ENCODE peak calls at places on chromosomes 11 and 22, in eight cellular contexts. One of them, this sample, is unnamed.

GRCh38 chr11:55474321-55474720 is 79.9 kb upstream of the OR4C15 start:
- DNase-seq in uterus: no peak
- DNase-seq in neural progenitor cell: no peak
- DNase-seq in HAP-1: no peak
- DNase-seq in vagina: no peak
- DNase-seq in mucosa of descending colon: no peak
- DNase-seq in PC-3: peak; percentile 90
- DNase-seq in right atrium auricular region: no peak
- DNase-seq in this sample: no peak

GRCh38 chr11:123797065-123797940 is 8.8 kb downstream of the OR6M1 start:
- DNase-seq in uterus: no peak
- DNase-seq in neural progenitor cell: no peak
- DNase-seq in HAP-1: no peak
- DNase-seq in vagina: no peak
- DNase-seq in mucosa of descending colon: no peak
- DNase-seq in PC-3: no peak
- DNase-seq in right atrium auricular region: no peak
- DNase-seq in this sample: peak; percentile 65

GRCh38 chr11:72441647-72442267 is 7.4 kb upstream of the CLPB start:
- DNase-seq in uterus: no peak
- DNase-seq in neural progenitor cell: no peak
- DNase-seq in HAP-1: no peak
- DNase-seq in vagina: no peak
- DNase-seq in mucosa of descending colon: no peak
- DNase-seq in PC-3: no peak
- DNase-seq in right atrium auricular region: no peak
- DNase-seq in this sample: no peak

GRCh38 chr22:20176421-20177060 is 25.7 kb upstream of the CCDC188 start:
- DNase-seq in uterus: no peak
- DNase-seq in neural progenitor cell: no peak
- DNase-seq in HAP-1: no peak
- DNase-seq in vagina: no peak
- DNase-seq in mucosa of descending colon: no peak
- DNase-seq in PC-3: no peak
- DNase-seq in right atrium auricular region: no peak
- DNase-seq in this sample: no peak

GRCh38 chr11:88849368-88849767 is 216.4 kb downstream of the GRM5 start:
- DNase-seq in uterus: no peak
- DNase-seq in neural progenitor cell: no peak
- DNase-seq in HAP-1: no peak
- DNase-seq in vagina: no peak
- DNase-seq in mucosa of descending colon: no peak
- DNase-seq in PC-3: peak; percentile 97
- DNase-seq in right atrium auricular region: no peak
- DNase-seq in this sample: no peak

GRCh38 chr22:30876221-30876751 is 92.3 kb downstream of the MORC2 start:
- DNase-seq in uterus: no peak
- DNase-seq in neural progenitor cell: no peak
- DNase-seq in HAP-1: no peak
- DNase-seq in vagina: no peak
- DNase-seq in mucosa of descending colon: peak; percentile 27
- DNase-seq in PC-3: no peak
- DNase-seq in right atrium auricular region: no peak
- DNase-seq in this sample: no peak

GRCh38 chr11:3169235-3169951 is 4.3 kb upstream of the OSBPL5 start:
- DNase-seq in uterus: no peak
- DNase-seq in neural progenitor cell: peak; percentile 52
- DNase-seq in HAP-1: no peak
- DNase-seq in vagina: no peak
- DNase-seq in mucosa of descending colon: no peak
- DNase-seq in PC-3: peak; percentile 52
- DNase-seq in right atrium auricular region: no peak
- DNase-seq in this sample: peak; percentile 39

GRCh38 chr11:73159297-73159696 is 17.2 kb upstream of the FCHSD2 start:
- DNase-seq in uterus: no peak
- DNase-seq in neural progenitor cell: no peak
- DNase-seq in HAP-1: no peak
- DNase-seq in vagina: no peak
- DNase-seq in mucosa of descending colon: no peak
- DNase-seq in PC-3: no peak
- DNase-seq in right atrium auricular region: no peak
- DNase-seq in this sample: no peak

GRCh38 chr22:19996694-19997384 is 19.8 kb downstream of the ARVCF start:
- DNase-seq in uterus: no peak
- DNase-seq in neural progenitor cell: no peak
- DNase-seq in HAP-1: no peak
- DNase-seq in vagina: no peak
- DNase-seq in mucosa of descending colon: peak; percentile 33
- DNase-seq in PC-3: no peak
- DNase-seq in right atrium auricular region: no peak
- DNase-seq in this sample: no peak

GRCh38 chr11:34242037-34242625 is 115.7 kb downstream of the ABTB2 start:
- DNase-seq in uterus: no peak
- DNase-seq in neural progenitor cell: no peak
- DNase-seq in HAP-1: no peak
- DNase-seq in vagina: no peak
- DNase-seq in mucosa of descending colon: no peak
- DNase-seq in PC-3: no peak
- DNase-seq in right atrium auricular region: no peak
- DNase-seq in this sample: no peak

GRCh38 chr11:70135142-70136132 is 57.3 kb downstream of the ANO1 start:
- DNase-seq in uterus: peak; percentile 58
- DNase-seq in neural progenitor cell: peak; percentile 51
- DNase-seq in HAP-1: no peak
- DNase-seq in vagina: no peak
- DNase-seq in mucosa of descending colon: no peak
- DNase-seq in PC-3: no peak
- DNase-seq in right atrium auricular region: no peak
- DNase-seq in this sample: no peak

GRCh38 chr11:67266424-67267187 is at the start of gene GRK2:
- DNase-seq in uterus: peak; percentile 42
- DNase-seq in neural progenitor cell: peak; percentile 37
- DNase-seq in HAP-1: no peak
- DNase-seq in vagina: no peak
- DNase-seq in mucosa of descending colon: peak; percentile 73
- DNase-seq in PC-3: peak; percentile 58
- DNase-seq in right atrium auricular region: no peak
- DNase-seq in this sample: peak; percentile 73

GRCh38 chr22:31532060-31532459 is 35.7 kb downstream of the SFI1 start:
- DNase-seq in uterus: no peak
- DNase-seq in neural progenitor cell: no peak
- DNase-seq in HAP-1: no peak
- DNase-seq in vagina: no peak
- DNase-seq in mucosa of descending colon: no peak
- DNase-seq in PC-3: no peak
- DNase-seq in right atrium auricular region: no peak
- DNase-seq in this sample: no peak

GRCh38 chr22:16917144-16918003 is 90.6 kb downstream of the GAB4 start:
- DNase-seq in uterus: peak; percentile 22
- DNase-seq in neural progenitor cell: peak; percentile 87
- DNase-seq in HAP-1: peak; percentile 63
- DNase-seq in vagina: no peak
- DNase-seq in mucosa of descending colon: no peak
- DNase-seq in PC-3: peak; percentile 56
- DNase-seq in right atrium auricular region: peak; percentile 66
- DNase-seq in this sample: peak; percentile 53

GRCh38 chr11:58575377-58576020 is at the start of gene LPXN:
- DNase-seq in uterus: no peak
- DNase-seq in neural progenitor cell: no peak
- DNase-seq in HAP-1: no peak
- DNase-seq in vagina: no peak
- DNase-seq in mucosa of descending colon: no peak
- DNase-seq in PC-3: peak; percentile 90
- DNase-seq in right atrium auricular region: no peak
- DNase-seq in this sample: no peak
- H3K4me3 ChIP-seq in uterus: no peak within 1 kb of the TSS
- H3K4me3 ChIP-seq in neural progenitor cell: peak within 1 kb of the TSS; percentile 98
- H3K4me3 ChIP-seq in HAP-1: no peak within 1 kb of the TSS
- H3K4me3 ChIP-seq in vagina: peak within 1 kb of the TSS; percentile 97
- H3K4me3 ChIP-seq in mucosa of descending colon: no peak within 1 kb of the TSS
- H3K4me3 ChIP-seq in PC-3: peak within 1 kb of the TSS; percentile 80
- H3K4me3 ChIP-seq in right atrium auricular region: no peak within 1 kb of the TSS
- H3K4me3 ChIP-seq in this sample: no peak within 1 kb of the TSS

GRCh38 chr11:132681971-132682370 is 850.3 kb downstream of the OPCML start:
- DNase-seq in uterus: no peak
- DNase-seq in neural progenitor cell: no peak
- DNase-seq in HAP-1: no peak
- DNase-seq in vagina: no peak
- DNase-seq in mucosa of descending colon: no peak
- DNase-seq in PC-3: no peak
- DNase-seq in right atrium auricular region: no peak
- DNase-seq in this sample: no peak
- H3K4me1 ChIP-seq in uterus: no peaks in the 10 kb centered on the region
- H3K4me1 ChIP-seq in neural progenitor cell: peaks cover 5% of the 10 kb centered on the region
- H3K4me1 ChIP-seq in HAP-1: no peaks in the 10 kb centered on the region
- H3K4me1 ChIP-seq in vagina: no peaks in the 10 kb centered on the region
- H3K4me1 ChIP-seq in mucosa of descending colon: no peaks in the 10 kb centered on the region
- H3K4me1 ChIP-seq in PC-3: no peaks in the 10 kb centered on the region
- H3K4me1 ChIP-seq in right atrium auricular region: no peaks in the 10 kb centered on the region
- H3K4me1 ChIP-seq in this sample: no peaks in the 10 kb centered on the region

DNA sequence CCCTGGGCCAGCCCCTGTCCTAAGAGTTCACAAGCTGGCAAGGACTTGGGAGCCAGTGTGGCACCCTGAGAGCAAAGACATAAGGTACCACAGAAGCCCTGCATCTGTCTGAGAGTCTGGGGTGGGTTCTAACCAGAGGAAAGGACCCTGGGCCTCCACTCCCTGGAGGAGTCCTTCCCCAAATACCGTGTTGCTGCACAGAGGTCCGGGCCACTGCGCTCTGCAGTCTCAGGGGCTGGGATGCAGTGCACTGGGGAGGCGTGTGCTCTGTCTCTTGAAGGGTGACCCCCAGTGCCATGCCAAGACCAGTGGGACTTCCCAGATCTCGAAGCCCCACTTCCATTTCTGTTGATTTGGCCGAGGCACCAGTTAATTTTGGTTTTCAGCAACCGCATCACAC is 4.3 kb upstream of the SH3BP1 start:
- DNase-seq in uterus: no peak
- DNase-seq in neural progenitor cell: no peak
- DNase-seq in HAP-1: no peak
- DNase-seq in vagina: no peak
- DNase-seq in mucosa of descending colon: no peak
- DNase-seq in PC-3: no peak
- DNase-seq in right atrium auricular region: no peak
- DNase-seq in this sample: no peak
- H3K4me3 ChIP-seq in uterus: no peak overlapping the region
- H3K4me3 ChIP-seq in neural progenitor cell: no peak overlapping the region
- H3K4me3 ChIP-seq in HAP-1: no peak overlapping the region
- H3K4me3 ChIP-seq in vagina: no peak overlapping the region
- H3K4me3 ChIP-seq in mucosa of descending colon: no peak overlapping the region
- H3K4me3 ChIP-seq in PC-3: no peak overlapping the region
- H3K4me3 ChIP-seq in right atrium auricular region: no peak overlapping the region
- H3K4me3 ChIP-seq in this sample: no peak overlapping the region

DNA sequence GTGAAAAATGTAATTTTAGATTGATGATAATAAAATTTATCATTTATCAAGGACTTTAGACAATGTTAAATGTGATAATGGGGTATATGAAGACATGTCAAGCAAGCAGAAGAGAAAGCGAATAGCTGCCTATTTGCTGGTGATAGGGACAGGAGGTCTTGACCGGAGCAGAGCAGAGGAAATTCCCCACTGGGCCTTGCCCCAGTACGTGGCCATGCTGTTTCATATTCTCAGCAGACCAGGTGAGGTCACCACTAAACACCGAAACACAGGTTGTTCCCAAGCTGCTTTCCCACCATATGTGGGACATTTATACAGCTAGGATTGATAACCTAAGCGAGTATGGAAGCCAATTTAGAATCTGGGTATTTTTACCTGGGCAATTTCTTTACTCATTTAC is 1629.6 kb downstream of the FAM181B start:
- DNase-seq in uterus: no peak
- DNase-seq in neural progenitor cell: no peak
- DNase-seq in HAP-1: no peak
- DNase-seq in vagina: no peak
- DNase-seq in mucosa of descending colon: no peak
- DNase-seq in PC-3: no peak
- DNase-seq in right atrium auricular region: no peak
- DNase-seq in this sample: no peak
- H3K4me1 ChIP-seq in uterus: no peaks in the 10 kb centered on the region
- H3K4me1 ChIP-seq in neural progenitor cell: no peaks in the 10 kb centered on the region
- H3K4me1 ChIP-seq in HAP-1: no peaks in the 10 kb centered on the region
- H3K4me1 ChIP-seq in vagina: no peaks in the 10 kb centered on the region
- H3K4me1 ChIP-seq in mucosa of descending colon: no peaks in the 10 kb centered on the region
- H3K4me1 ChIP-seq in PC-3: no peaks in the 10 kb centered on the region
- H3K4me1 ChIP-seq in right atrium auricular region: no peaks in the 10 kb centered on the region
- H3K4me1 ChIP-seq in this sample: no peaks in the 10 kb centered on the region